ENCODE peak calls at places on chromosomes 1 and 21, in six cellular contexts. R, A, T, Z, Y and G are unnamed samples.

GRCh38 chr1:17108786-17109185 is 10.5 kb downstream of the PADI2 start:
- DNase-seq in R (peak; percentile 39), A (no peak), T (no peak), Z (no peak), Y (no peak), G (no peak)

GRCh38 chr1:68528243-68528642 is 31.4 kb upstream of the DEPDC1 start:
- DNase-seq in R (peak; percentile 90), A (no peak), T (no peak), Z (no peak), Y (no peak), G (no peak)

GRCh38 chr21:15953551-15954116 is 223.9 kb downstream of the USP25 start:
- DNase-seq in R (no peak), A (no peak), T (no peak), Z (no peak), Y (no peak), G (no peak)

GRCh38 chr1:67735220-67735619 is 50.2 kb downstream of the GADD45A start:
- DNase-seq in R (no peak), A (no peak), T (no peak), Z (no peak), Y (no peak), G (no peak)

GRCh38 chr1:246773213-246773641 is 49.0 kb downstream of the SCCPDH start:
- DNase-seq in R (peak; percentile 26), A (no peak), T (no peak), Z (no peak), Y (no peak), G (no peak)

GRCh38 chr1:31987231-31987630 is 26.4 kb upstream of the KHDRBS1 start:
- DNase-seq in R (no peak), A (no peak), T (no peak), Z (peak; percentile 17), Y (no peak), G (no peak)

GRCh38 chr1:165533254-165533653 is 10.5 kb upstream of the LRRC52 start:
- DNase-seq in R (no peak), A (no peak), T (no peak), Z (no peak), Y (no peak), G (no peak)

GRCh38 chr1:106564192-106564591 is 492.3 kb upstream of the PRMT6 start:
- DNase-seq in R (no peak), A (no peak), T (no peak), Z (no peak), Y (no peak), G (no peak)

GRCh38 chr1:64072089-64072835 is 131.2 kb upstream of the UBE2U start:
- DNase-seq in R (no peak), A (peak; percentile 66), T (no peak), Z (no peak), Y (peak; percentile 84), G (no peak)

GRCh38 chr1:230682274-230682673 is 31.6 kb downstream of the AGT start:
- DNase-seq in R (no peak), A (no peak), T (peak; percentile 41), Z (peak; percentile 67), Y (no peak), G (no peak)

GRCh38 chr21:23811802-23812201 is 1795.5 kb downstream of the MRPL39 start:
- DNase-seq in R (no peak), A (no peak), T (no peak), Z (no peak), Y (no peak), G (no peak)

GRCh38 chr1:15246960-15247614 is at the start of gene FHAD1:
- DNase-seq in R (no peak), A (peak; percentile 64), T (peak; percentile 85), Z (peak; percentile 81), Y (peak; percentile 57), G (peak; percentile 58)

GRCh38 chr1:14941865-14942264 is 211.7 kb upstream of the TMEM51 start:
- DNase-seq in R (no peak), A (no peak), T (no peak), Z (no peak), Y (no peak), G (no peak)

GRCh38 chr1:106975944-106976343 is 80.5 kb upstream of the PRMT6 start:
- DNase-seq in R (no peak), A (no peak), T (no peak), Z (no peak), Y (no peak), G (no peak)

GRCh38 chr1:53328009-53328489 is at the start of gene LRP8:
- DNase-seq in R (peak; percentile 15), A (peak; percentile 51), T (peak; percentile 65), Z (peak; percentile 89), Y (peak; percentile 67), G (peak; percentile 62)

GRCh38 chr1:245418029-245418428 is 263.2 kb downstream of the KIF26B start:
- DNase-seq in R (no peak), A (no peak), T (no peak), Z (no peak), Y (no peak), G (no peak)

GRCh38 chr1:246784621-246785535 is 60.7 kb downstream of the SCCPDH start:
- DNase-seq in R (no peak), A (peak; percentile 77), T (no peak), Z (no peak), Y (peak; percentile 48), G (no peak)

GRCh38 chr1:108050911-108051624 is 86.1 kb upstream of the VAV3 start:
- DNase-seq in R (no peak), A (peak; percentile 80), T (no peak), Z (peak; percentile 45), Y (no peak), G (no peak)

GRCh38 chr1:188986751-188987417 is 1490.8 kb downstream of the BRINP3 start:
- DNase-seq in R (no peak), A (no peak), T (no peak), Z (no peak), Y (no peak), G (no peak)

GRCh38 chr1:194069831-194070218 is 883.4 kb upstream of the B3GALT2 start:
- DNase-seq in R (no peak), A (no peak), T (no peak), Z (no peak), Y (no peak), G (no peak)

GRCh38 chr1:155940993-155941844 is at the start of gene RXFP4:
- DNase-seq in R (no peak), A (peak; percentile 25), T (no peak), Z (no peak), Y (no peak), G (no peak)

GRCh38 chr1:216726435-216726834 is 3.2 kb upstream of the ESRRG start:
- DNase-seq in R (no peak), A (no peak), T (no peak), Z (no peak), Y (no peak), G (no peak)

GRCh38 chr21:45869121-45870007 is 112.2 kb upstream of the COL6A1 start:
- DNase-seq in R (no peak), A (no peak), T (no peak), Z (no peak), Y (peak; percentile 76), G (no peak)

GRCh38 chr1:16015960-16016901 is 1.6 kb downstream of the HSPB7 start:
- DNase-seq in R (no peak), A (no peak), T (peak; percentile 79), Z (peak; percentile 60), Y (no peak), G (no peak)

GRCh38 chr1:24459551-24460266 is 42.9 kb upstream of the RCAN3 start:
- DNase-seq in R (no peak), A (no peak), T (no peak), Z (no peak), Y (no peak), G (no peak)

GRCh38 chr1:186183219-186183618 is 191.8 kb downstream of the TPR start:
- DNase-seq in R (peak; percentile 58), A (no peak), T (no peak), Z (no peak), Y (peak; percentile 16), G (peak; percentile 70)

GRCh38 chr21:42233067-42233981 is 14.4 kb downstream of the ABCG1 start:
- DNase-seq in R (no peak), A (peak; percentile 86), T (peak; percentile 85), Z (peak; percentile 68), Y (peak; percentile 79), G (peak; percentile 90)

GRCh38 chr1:182965096-182965495 is 12.1 kb upstream of the SHCBP1L start:
- DNase-seq in R (no peak), A (no peak), T (no peak), Z (no peak), Y (no peak), G (no peak)

GRCh38 chr1:2926447-2927055 is 94.7 kb upstream of the ACTRT2 start:
- DNase-seq in R (no peak), A (no peak), T (no peak), Z (no peak), Y (no peak), G (no peak)

GRCh38 chr1:96346708-96347107 is 374.9 kb upstream of the PTBP2 start:
- DNase-seq in R (no peak), A (peak; percentile 33), T (no peak), Z (no peak), Y (no peak), G (no peak)
- TF ChIP-seq CTCF in R (peak; percentile 65), A (no peak), T (no peak), Z (no peak), Y (no peak), G (no peak)

DNA sequence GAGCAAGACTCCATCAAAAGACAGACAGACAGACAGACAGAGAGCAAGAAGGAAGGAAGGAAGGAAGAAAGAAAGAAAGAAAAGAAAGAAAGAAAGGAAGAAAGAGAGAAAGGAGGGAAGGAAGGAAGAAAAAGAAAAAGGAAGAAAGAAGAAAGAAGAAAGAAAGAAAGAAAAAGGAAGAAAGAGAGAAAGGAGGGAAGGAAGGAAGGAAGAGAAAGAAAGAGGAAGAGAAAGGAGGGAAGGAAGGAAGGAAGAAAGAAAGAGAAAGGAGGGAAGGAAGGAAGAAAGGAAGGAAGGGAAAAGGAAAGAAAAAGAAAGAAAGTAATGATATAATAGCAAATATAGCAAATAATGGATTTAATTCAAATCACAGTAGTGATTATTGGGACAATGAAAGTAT is 32.7 kb downstream of the CHML start:
- DNase-seq in R (no peak), A (no peak), T (no peak), Z (no peak), Y (no peak), G (no peak)
- TF ChIP-seq CTCF in R (no peak), A (no peak), T (no peak), Z (no peak), Y (no peak), G (no peak)

GRCh38 chr1:21176589-21177555 is at the start of gene EIF4G3:
- DNase-seq in R (peak; percentile 77), A (peak; percentile 98), T (peak; percentile 100), Z (peak; percentile 99), Y (peak; percentile 97), G (peak; percentile 96)
- TF ChIP-seq CTCF in R (peak; percentile 2), A (no peak), T (no peak), Z (no peak), Y (no peak), G (no peak)

DNA sequence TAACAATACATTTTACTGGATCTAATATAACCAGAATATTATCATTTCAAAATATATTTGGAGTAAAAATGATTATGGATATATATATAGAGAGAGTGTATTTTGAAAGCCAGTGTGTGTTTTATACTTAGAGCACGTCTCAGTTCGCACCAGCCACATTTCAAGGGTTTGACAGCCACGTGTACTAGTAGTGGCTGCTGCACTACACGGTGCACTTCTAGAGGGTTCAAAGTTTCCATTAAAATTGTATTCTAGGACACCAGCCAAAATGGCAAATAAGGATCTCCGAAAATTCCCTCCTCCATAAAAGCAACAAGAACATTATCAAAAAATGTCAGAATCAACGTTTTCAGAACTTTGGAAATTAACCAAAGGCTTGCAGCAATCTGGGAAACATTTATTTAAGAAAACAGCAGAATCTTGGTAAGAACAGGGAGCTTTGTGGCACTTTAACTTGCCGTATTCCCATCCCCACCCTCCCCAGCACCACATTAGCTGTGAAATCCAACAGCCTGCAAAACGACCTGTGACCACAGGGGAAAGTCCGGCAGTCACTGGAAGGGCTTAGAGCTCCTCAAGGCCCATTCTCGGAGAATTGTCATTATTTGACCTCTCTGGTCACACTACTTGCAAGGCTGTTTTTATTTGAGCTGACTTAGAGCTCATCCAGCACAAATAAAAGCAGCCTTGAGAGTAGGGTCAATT is 33.5 kb upstream of the MRPS6 start:
- DNase-seq in R (no peak), A (no peak), T (no peak), Z (no peak), Y (no peak), G (no peak)
- TF ChIP-seq CTCF in R (no peak), A (no peak), T (no peak), Z (no peak), Y (no peak), G (no peak)